ENCODE peak calls at places on chromosomes 7 and 10, in five cellular contexts. W, M, U, O and E are unnamed samples.

GRCh38 chr7:47882635-47883034 is 65.6 kb downstream of the PKD1L1 start:
- DNase-seq in W (no peak), M (no peak), U (peak; percentile 13), O (no peak), E (no peak)

GRCh38 chr7:93046641-93047040 is 71.1 kb downstream of the SAMD9 start:
- DNase-seq in W (no peak), M (no peak), U (no peak), O (no peak), E (no peak)

GRCh38 chr7:157487046-157487770 is 150.4 kb downstream of the DNAJB6 start:
- DNase-seq in W (no peak), M (no peak), U (no peak), O (no peak), E (no peak)

GRCh38 chr10:96746503-96746902 is 26.2 kb upstream of the PIK3AP1 start:
- DNase-seq in W (no peak), M (no peak), U (no peak), O (no peak), E (no peak)

GRCh38 chr7:21568762-21569161 is 25.9 kb downstream of the DNAH11 start:
- DNase-seq in W (no peak), M (no peak), U (no peak), O (no peak), E (no peak)

GRCh38 chr10:83372646-83373045 is 766.7 kb upstream of the GHITM start:
- DNase-seq in W (no peak), M (no peak), U (no peak), O (no peak), E (no peak)

GRCh38 chr7:77778535-77778934 is 19.7 kb downstream of the TMEM60 start:
- DNase-seq in W (no peak), M (no peak), U (no peak), O (no peak), E (no peak)

GRCh38 chr7:19215421-19215820 is 70.2 kb upstream of the FERD3L start:
- DNase-seq in W (no peak), M (peak; percentile 26), U (no peak), O (peak; percentile 74), E (no peak)

GRCh38 chr10:128110339-128110738 is 15.9 kb downstream of the MKI67 start:
- DNase-seq in W (no peak), M (no peak), U (no peak), O (no peak), E (no peak)

GRCh38 chr7:135800560-135800959 is 51.9 kb upstream of the FAM180A start:
- DNase-seq in W (no peak), M (no peak), U (no peak), O (no peak), E (no peak)

GRCh38 chr7:130272456-130273080 is 5.9 kb downstream of the CPA2 start:
- DNase-seq in W (no peak), M (no peak), U (no peak), O (no peak), E (no peak)

GRCh38 chr7:138370956-138371355 is 89.1 kb upstream of the TRIM24 start:
- DNase-seq in W (no peak), M (no peak), U (no peak), O (no peak), E (no peak)

GRCh38 chr10:124145109-124145860 is 51.9 kb upstream of the CHST15 start:
- DNase-seq in W (peak; percentile 73), M (no peak), U (peak; percentile 65), O (no peak), E (no peak)

GRCh38 chr7:8149222-8149621 is 112.7 kb downstream of the ICA1 start:
- DNase-seq in W (no peak), M (no peak), U (no peak), O (no peak), E (no peak)

GRCh38 chr10:120861200-120861599 is 10.0 kb downstream of the WDR11 start:
- DNase-seq in W (no peak), M (no peak), U (no peak), O (no peak), E (no peak)

GRCh38 chr7:150399861-150400778 is 21.0 kb downstream of the ZNF775 start:
- DNase-seq in W (no peak), M (no peak), U (no peak), O (peak; percentile 62), E (no peak)

GRCh38 chr10:102195301-102195870 is 30.7 kb upstream of the ELOVL3 start:
- DNase-seq in W (no peak), M (no peak), U (no peak), O (peak; percentile 3), E (no peak)

GRCh38 chr7:140005754-140006503 is 56.8 kb downstream of the PARP12 start:
- DNase-seq in W (peak; percentile 60), M (no peak), U (no peak), O (no peak), E (peak; percentile 64)

GRCh38 chr7:140004672-140005071 is 58.1 kb downstream of the PARP12 start:
- DNase-seq in W (peak; percentile 40), M (no peak), U (no peak), O (no peak), E (peak; percentile 78)

GRCh38 chr7:140005341-140005740 is 57.4 kb downstream of the PARP12 start:
- DNase-seq in W (no peak), M (no peak), U (no peak), O (no peak), E (peak; percentile 25)

GRCh38 chr7:140006600-140006999 is 56.2 kb downstream of the PARP12 start:
- DNase-seq in W (peak; percentile 2), M (no peak), U (no peak), O (no peak), E (peak; percentile 29)

DNA sequence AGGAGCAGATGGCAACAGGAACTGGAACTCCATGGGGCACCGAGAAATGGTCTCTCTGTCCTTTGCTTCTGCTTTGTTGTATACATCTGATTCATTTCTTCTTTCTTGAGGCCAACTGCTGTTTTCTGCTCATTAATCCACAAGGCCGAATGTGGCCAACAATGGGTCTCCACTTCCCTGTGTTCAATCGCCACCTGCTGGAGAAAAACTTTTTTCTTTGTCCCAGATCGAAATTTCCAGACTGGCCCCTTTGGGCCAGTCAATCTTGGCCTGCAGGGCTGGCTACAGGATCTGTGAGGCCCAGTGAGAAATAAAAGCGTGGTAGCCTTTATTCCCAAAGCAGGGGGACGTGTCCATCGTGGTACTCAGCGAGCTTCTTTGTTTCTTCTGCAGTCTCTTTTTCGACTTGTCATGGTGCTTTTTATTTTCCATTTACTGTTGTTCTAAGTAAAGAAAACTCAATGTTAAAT is 58.8 kb downstream of the PARP12 start:
- DNase-seq in W (peak; percentile 25), M (peak; percentile 17), U (no peak), O (peak; percentile 64), E (peak; percentile 17)
- TF ChIP-seq CTCF in W (peak; percentile 48), M (peak; percentile 52), U (no peak), O (peak; percentile 92), E (peak; percentile 82)

GRCh38 chr10:7512487-7512886 is 101.7 kb upstream of the SFMBT2 start:
- DNase-seq in W (no peak), M (no peak), U (no peak), O (no peak), E (no peak)
- TF ChIP-seq CTCF in W (no peak), M (no peak), U (no peak), O (no peak), E (no peak)

DNA sequence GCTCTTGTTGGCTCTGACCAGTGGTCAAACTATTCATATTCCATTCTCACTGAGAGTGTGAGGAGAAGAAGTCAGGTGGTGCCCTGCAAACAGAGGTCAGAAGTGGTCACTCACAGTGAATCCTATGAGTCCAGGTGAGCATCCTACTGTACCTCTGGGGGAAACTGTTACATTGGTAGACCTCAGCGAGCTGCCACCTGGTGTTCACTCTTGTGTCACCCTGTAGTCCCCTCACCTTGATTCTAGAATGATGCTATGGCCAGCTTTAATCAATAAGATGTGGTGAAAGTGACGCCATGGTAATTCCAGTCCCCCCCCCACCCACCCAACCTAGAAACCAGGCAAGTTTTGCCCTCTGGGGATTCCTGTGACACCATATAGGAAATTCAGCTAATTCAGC is 1.2 kb upstream of the AMPH start:
- DNase-seq in W (no peak), M (no peak), U (no peak), O (no peak), E (no peak)
- TF ChIP-seq CTCF in W (no peak), M (no peak), U (no peak), O (no peak), E (peak; percentile 11)

DNA sequence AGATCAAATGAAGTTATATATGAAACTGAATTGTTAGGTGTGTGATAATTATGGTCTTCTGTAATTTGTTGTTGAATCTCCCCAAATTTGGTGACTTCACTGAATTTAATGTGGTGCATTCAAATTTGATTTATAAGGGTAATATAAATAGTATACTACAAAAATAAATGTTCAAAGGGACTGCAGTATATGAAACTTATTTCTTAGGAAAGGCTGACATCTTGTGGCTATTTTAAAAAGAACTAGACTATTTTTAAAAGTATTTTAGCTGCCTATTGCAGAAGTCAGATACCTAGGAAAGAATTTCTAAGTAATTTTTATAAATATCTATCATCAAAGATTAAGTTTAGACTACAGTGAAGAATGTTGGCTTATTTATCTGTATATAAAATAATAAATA is 36.6 kb downstream of the ATRNL1 start:
- DNase-seq in W (no peak), M (peak; percentile 4), U (no peak), O (peak; percentile 25), E (no peak)
- TF ChIP-seq CTCF in W (peak; percentile 41), M (no peak), U (no peak), O (peak; percentile 76), E (peak; percentile 86)

DNA sequence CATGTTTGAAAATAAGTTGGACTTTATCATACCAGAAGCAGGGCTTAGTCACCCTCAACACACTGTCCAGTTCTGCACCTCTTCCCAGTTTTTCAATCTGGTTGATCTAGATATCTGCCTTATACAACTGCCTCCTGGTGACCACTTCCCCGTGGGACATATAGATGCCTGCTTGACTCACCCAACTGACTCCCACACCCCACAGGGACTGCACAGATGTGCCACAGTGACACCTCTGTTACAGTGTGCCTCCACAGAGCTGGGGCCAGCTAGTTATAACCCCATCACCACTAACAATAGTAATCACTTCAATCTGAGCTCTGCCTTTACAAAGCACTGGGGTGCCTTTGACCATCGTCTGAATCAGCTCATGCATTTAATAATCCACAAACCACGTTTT is 82.6 kb upstream of the AOAH start:
- DNase-seq in W (no peak), M (no peak), U (no peak), O (no peak), E (no peak)
- TF ChIP-seq CTCF in W (no peak), M (no peak), U (no peak), O (no peak), E (no peak)

GRCh38 chr10:109430844-109431243 is 492.5 kb downstream of the XPNPEP1 start:
- DNase-seq in W (no peak), M (no peak), U (no peak), O (no peak), E (no peak)

GRCh38 chr10:109429956-109430760 is 493.2 kb downstream of the XPNPEP1 start:
- DNase-seq in W (no peak), M (no peak), U (no peak), O (peak; percentile 82), E (no peak)

GRCh38 chr10:109426987-109427386 is 496.3 kb downstream of the XPNPEP1 start:
- DNase-seq in W (no peak), M (no peak), U (no peak), O (no peak), E (no peak)

GRCh38 chr10:109428775-109429480 is 494.4 kb downstream of the XPNPEP1 start:
- DNase-seq in W (no peak), M (no peak), U (no peak), O (no peak), E (no peak)

DNA sequence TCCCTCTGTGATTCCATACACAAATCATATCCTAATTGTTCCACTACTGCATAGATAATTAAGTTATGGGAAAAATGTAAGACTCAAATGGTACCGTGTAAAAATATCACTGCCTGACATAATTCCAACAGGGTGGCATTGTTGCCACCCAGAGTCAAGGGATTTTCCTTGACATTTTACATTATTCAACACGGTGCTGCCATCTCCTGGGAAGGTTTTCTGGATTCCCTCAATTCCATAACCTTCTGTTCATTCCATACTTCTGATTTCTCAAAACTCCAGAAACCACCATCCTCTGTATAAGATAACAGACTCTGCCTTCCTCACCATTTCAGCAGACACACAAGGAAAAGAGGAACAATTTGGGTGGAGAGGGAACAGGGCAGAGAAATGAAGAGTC is 495.9 kb downstream of the XPNPEP1 start:
- DNase-seq in W (no peak), M (no peak), U (no peak), O (peak; percentile 28), E (no peak)
- TF ChIP-seq CTCF in W (no peak), M (no peak), U (no peak), O (peak; percentile 76), E (peak; percentile 77)